ENCODE peak calls at places on chromosomes 3 and 15, in seven cellular contexts. X is NCI-H1694 treated with DMSO at 0.1 percent for 48 hours, J is posterior cingulate gyrus, T is EH, Q is AG08396, C is heart left ventricle, L is SK-N-SH. Y is an unnamed sample.

GRCh38 chr3:38151667-38152265 is 13.3 kb downstream of the MYD88 start:
- DNase-seq in X (no peak), J (no peak), T (no peak), Q (no peak), C (no peak), L (no peak), Y (no peak)

GRCh38 chr3:11820540-11821041 is 26.1 kb downstream of the TAMM41 start:
- DNase-seq in X (no peak), J (no peak), T (peak; percentile 27), Q (no peak), C (no peak), L (no peak), Y (peak; percentile 66)

GRCh38 chr3:37812497-37812896 is 49.2 kb upstream of the CTDSPL start:
- DNase-seq in X (no peak), J (no peak), T (no peak), Q (peak; percentile 55), C (peak; percentile 42), L (no peak), Y (no peak)

GRCh38 chr3:100954990-100955389 is 38.2 kb downstream of the ABI3BP start:
- DNase-seq in X (no peak), J (no peak), T (peak; percentile 99), Q (peak; percentile 78), C (peak; percentile 35), L (no peak), Y (no peak)

GRCh38 chr3:10284496-10284895 is 8.3 kb downstream of the GHRL start:
- DNase-seq in X (no peak), J (no peak), T (no peak), Q (no peak), C (no peak), L (no peak), Y (no peak)

GRCh38 chr3:169171739-169172138 is 491.8 kb downstream of the MECOM start:
- DNase-seq in X (no peak), J (no peak), T (no peak), Q (no peak), C (no peak), L (no peak), Y (no peak)

GRCh38 chr15:61724276-61724939 is 335.8 kb downstream of the VPS13C start:
- DNase-seq in X (no peak), J (no peak), T (no peak), Q (no peak), C (no peak), L (no peak), Y (no peak)

GRCh38 chr3:120348065-120348980 is 831 bp downstream of the LRRC58 start:
- DNase-seq in X (peak; percentile 41), J (no peak), T (peak; percentile 26), Q (peak; percentile 8), C (no peak), L (peak; percentile 36), Y (no peak)

GRCh38 chr3:43071313-43071893 is 34.5 kb downstream of the POMGNT2 start:
- DNase-seq in X (no peak), J (no peak), T (no peak), Q (peak; percentile 34), C (no peak), L (peak; percentile 28), Y (no peak)

GRCh38 chr3:55813268-55814097 is 326.4 kb upstream of the WNT5A start:
- DNase-seq in X (no peak), J (no peak), T (peak; percentile 11), Q (no peak), C (no peak), L (no peak), Y (no peak)

GRCh38 chr15:67542462-67543347 is at the start of gene MAP2K5:
- DNase-seq in X (peak; percentile 27), J (peak; percentile 91), T (peak; percentile 80), Q (peak; percentile 90), C (peak; percentile 93), L (peak; percentile 94), Y (peak; percentile 96)

GRCh38 chr3:158121295-158121694 is 11.4 kb downstream of the RSRC1 start:
- DNase-seq in X (no peak), J (no peak), T (no peak), Q (no peak), C (no peak), L (no peak), Y (no peak)

GRCh38 chr3:195888981-195889842 is 19.1 kb downstream of the TNK2 start:
- DNase-seq in X (no peak), J (no peak), T (no peak), Q (no peak), C (no peak), L (no peak), Y (no peak)

GRCh38 chr15:72116680-72117447 is 1.1 kb downstream of the MYO9A start:
- DNase-seq in X (no peak), J (peak; percentile 16), T (peak; percentile 46), Q (peak; percentile 16), C (peak; percentile 51), L (no peak), Y (peak; percentile 15)

Y was measured in head of caudate nucleus.